ENCODE peak calls at places on chromosomes 2 and 18, in six cellular contexts. One of them, this sample, is unnamed.

GRCh38 chr2:144358979-144359541 is 160.9 kb downstream of the ZEB2 start:
- DNase-seq in GM23248: peak; percentile 80
- DNase-seq in GM23338: no peak
- DNase-seq in CD8-positive, alpha-beta memory T cell: no peak
- DNase-seq in colonic mucosa: no peak
- DNase-seq in CD8-positive, alpha-beta T cell: no peak
- DNase-seq in this sample: peak; percentile 49

GRCh38 chr2:24749069-24749691 is 44.0 kb downstream of the PTRHD1 start:
- DNase-seq in CD8-positive, alpha-beta memory T cell: no peak
- DNase-seq in colonic mucosa: no peak
- DNase-seq in CD8-positive, alpha-beta T cell: no peak
- DNase-seq in GM23248: no peak
- DNase-seq in GM23338: peak; percentile 59
- DNase-seq in this sample: no peak

GRCh38 chr18:8283901-8284585 is 325.2 kb upstream of the RAB12 start:
- DNase-seq in GM23248: peak; percentile 57
- DNase-seq in CD8-positive, alpha-beta memory T cell: no peak
- DNase-seq in colonic mucosa: no peak
- DNase-seq in GM23338: no peak
- DNase-seq in CD8-positive, alpha-beta T cell: no peak
- DNase-seq in this sample: no peak

GRCh38 chr18:25310045-25310444 is 41.9 kb downstream of the ZNF521 start:
- DNase-seq in colonic mucosa: no peak
- DNase-seq in GM23338: peak; percentile 68
- DNase-seq in CD8-positive, alpha-beta T cell: no peak
- DNase-seq in GM23248: peak; percentile 69
- DNase-seq in CD8-positive, alpha-beta memory T cell: no peak
- DNase-seq in this sample: no peak

GRCh38 chr2:11866358-11867335 is 120.2 kb downstream of the LPIN1 start:
- DNase-seq in CD8-positive, alpha-beta memory T cell: no peak
- DNase-seq in colonic mucosa: peak; percentile 6
- DNase-seq in GM23338: no peak
- DNase-seq in CD8-positive, alpha-beta T cell: no peak
- DNase-seq in GM23248: no peak
- DNase-seq in this sample: no peak

GRCh38 chr2:208142925-208143799 is 2.8 kb downstream of the CRYGB start:
- DNase-seq in CD8-positive, alpha-beta memory T cell: no peak
- DNase-seq in CD8-positive, alpha-beta T cell: no peak
- DNase-seq in colonic mucosa: no peak
- DNase-seq in GM23338: peak; percentile 73
- DNase-seq in GM23248: no peak
- DNase-seq in this sample: no peak

GRCh38 chr2:40410695-40411094 is 41.2 kb downstream of the SLC8A1 start:
- DNase-seq in GM23338: no peak
- DNase-seq in CD8-positive, alpha-beta memory T cell: no peak
- DNase-seq in colonic mucosa: no peak
- DNase-seq in GM23248: no peak
- DNase-seq in CD8-positive, alpha-beta T cell: no peak
- DNase-seq in this sample: no peak

GRCh38 chr2:121837596-121837995 is 82.1 kb downstream of the TSN start:
- DNase-seq in CD8-positive, alpha-beta memory T cell: no peak
- DNase-seq in GM23338: no peak
- DNase-seq in colonic mucosa: no peak
- DNase-seq in GM23248: peak; percentile 25
- DNase-seq in CD8-positive, alpha-beta T cell: no peak
- DNase-seq in this sample: no peak

GRCh38 chr2:166449439-166449838 is 44.6 kb downstream of the SCN7A start:
- DNase-seq in CD8-positive, alpha-beta T cell: no peak
- DNase-seq in GM23338: no peak
- DNase-seq in colonic mucosa: no peak
- DNase-seq in CD8-positive, alpha-beta memory T cell: no peak
- DNase-seq in GM23248: no peak
- DNase-seq in this sample: no peak

GRCh38 chr2:190365499-190366204 is 22.3 kb downstream of the INPP1 start:
- DNase-seq in GM23338: no peak
- DNase-seq in CD8-positive, alpha-beta memory T cell: no peak
- DNase-seq in colonic mucosa: no peak
- DNase-seq in CD8-positive, alpha-beta T cell: no peak
- DNase-seq in GM23248: no peak
- DNase-seq in this sample: no peak

GRCh38 chr2:214896287-214896686 is 86.8 kb upstream of the BARD1 start:
- DNase-seq in GM23248: no peak
- DNase-seq in CD8-positive, alpha-beta T cell: no peak
- DNase-seq in colonic mucosa: no peak
- DNase-seq in CD8-positive, alpha-beta memory T cell: no peak
- DNase-seq in GM23338: no peak
- DNase-seq in this sample: no peak

GRCh38 chr2:154233231-154233630 is 361.5 kb downstream of the GALNT13 start:
- DNase-seq in CD8-positive, alpha-beta memory T cell: no peak
- DNase-seq in GM23248: no peak
- DNase-seq in GM23338: no peak
- DNase-seq in colonic mucosa: no peak
- DNase-seq in CD8-positive, alpha-beta T cell: no peak
- DNase-seq in this sample: no peak

GRCh38 chr2:185279999-185280398 is 458.6 kb upstream of the FSIP2 start:
- DNase-seq in colonic mucosa: no peak
- DNase-seq in GM23248: peak; percentile 33
- DNase-seq in CD8-positive, alpha-beta memory T cell: no peak
- DNase-seq in GM23338: peak; percentile 43
- DNase-seq in CD8-positive, alpha-beta T cell: no peak
- DNase-seq in this sample: peak; percentile 47

GRCh38 chr2:209519911-209520310 is 96.1 kb downstream of the MAP2 start:
- DNase-seq in colonic mucosa: no peak
- DNase-seq in GM23248: no peak
- DNase-seq in CD8-positive, alpha-beta memory T cell: no peak
- DNase-seq in CD8-positive, alpha-beta T cell: no peak
- DNase-seq in GM23338: peak; percentile 30
- DNase-seq in this sample: no peak

GRCh38 chr18:77671456-77672167 is 422.0 kb downstream of the GALR1 start:
- DNase-seq in colonic mucosa: no peak
- DNase-seq in CD8-positive, alpha-beta T cell: no peak
- DNase-seq in CD8-positive, alpha-beta memory T cell: no peak
- DNase-seq in GM23248: no peak
- DNase-seq in GM23338: peak; percentile 36
- DNase-seq in this sample: no peak

GRCh38 chr2:54191361-54192130 is 64.5 kb downstream of the TSPYL6 start:
- DNase-seq in GM23338: no peak
- DNase-seq in CD8-positive, alpha-beta memory T cell: no peak
- DNase-seq in colonic mucosa: no peak
- DNase-seq in CD8-positive, alpha-beta T cell: no peak
- DNase-seq in GM23248: peak; percentile 13
- DNase-seq in this sample: no peak

GRCh38 chr2:56522605-56523089 is 338.9 kb downstream of the CCDC85A start:
- DNase-seq in CD8-positive, alpha-beta T cell: no peak
- DNase-seq in GM23248: peak; percentile 45
- DNase-seq in GM23338: no peak
- DNase-seq in colonic mucosa: no peak
- DNase-seq in CD8-positive, alpha-beta memory T cell: no peak
- DNase-seq in this sample: no peak

GRCh38 chr2:74577448-74577847 is 22.9 kb downstream of the DOK1 start:
- DNase-seq in GM23248: peak; percentile 68
- DNase-seq in colonic mucosa: no peak
- DNase-seq in CD8-positive, alpha-beta memory T cell: no peak
- DNase-seq in GM23338: no peak
- DNase-seq in CD8-positive, alpha-beta T cell: no peak
- DNase-seq in this sample: no peak

GRCh38 chr18:47716632-47717185 is 213.8 kb downstream of the SMAD2 start:
- DNase-seq in CD8-positive, alpha-beta memory T cell: no peak
- DNase-seq in colonic mucosa: peak; percentile 69
- DNase-seq in GM23338: no peak
- DNase-seq in GM23248: no peak
- DNase-seq in CD8-positive, alpha-beta T cell: no peak
- DNase-seq in this sample: no peak

GRCh38 chr2:8234757-8235374 is 447.0 kb upstream of the ID2 start:
- DNase-seq in GM23248: no peak
- DNase-seq in CD8-positive, alpha-beta memory T cell: no peak
- DNase-seq in colonic mucosa: no peak
- DNase-seq in GM23338: no peak
- DNase-seq in CD8-positive, alpha-beta T cell: no peak
- DNase-seq in this sample: no peak

GRCh38 chr2:119864318-119864717 is 104.6 kb downstream of the PTPN4 start:
- DNase-seq in colonic mucosa: no peak
- DNase-seq in CD8-positive, alpha-beta T cell: no peak
- DNase-seq in GM23338: no peak
- DNase-seq in GM23248: no peak
- DNase-seq in CD8-positive, alpha-beta memory T cell: no peak
- DNase-seq in this sample: peak; percentile 8

GRCh38 chr2:8252997-8253694 is 428.7 kb upstream of the ID2 start:
- DNase-seq in GM23248: no peak
- DNase-seq in CD8-positive, alpha-beta memory T cell: no peak
- DNase-seq in CD8-positive, alpha-beta T cell: no peak
- DNase-seq in colonic mucosa: no peak
- DNase-seq in GM23338: no peak
- DNase-seq in this sample: peak; percentile 23

GRCh38 chr2:164763431-164763830 is 78.2 kb downstream of the COBLL1 start:
- DNase-seq in GM23248: no peak
- DNase-seq in colonic mucosa: no peak
- DNase-seq in CD8-positive, alpha-beta memory T cell: no peak
- DNase-seq in CD8-positive, alpha-beta T cell: no peak
- DNase-seq in GM23338: no peak
- DNase-seq in this sample: no peak

GRCh38 chr2:77443076-77443475 is 79.1 kb downstream of the LRRTM4 start:
- DNase-seq in GM23338: no peak
- DNase-seq in colonic mucosa: no peak
- DNase-seq in CD8-positive, alpha-beta T cell: no peak
- DNase-seq in GM23248: no peak
- DNase-seq in CD8-positive, alpha-beta memory T cell: no peak
- DNase-seq in this sample: no peak

GRCh38 chr2:181751266-181752030 is 71.1 kb upstream of the NEUROD1 start:
- DNase-seq in colonic mucosa: no peak
- DNase-seq in CD8-positive, alpha-beta memory T cell: no peak
- DNase-seq in GM23248: no peak
- DNase-seq in GM23338: no peak
- DNase-seq in CD8-positive, alpha-beta T cell: no peak
- DNase-seq in this sample: peak; percentile 73

GRCh38 chr2:68134554-68134953 is 23.1 kb upstream of the PNO1 start:
- DNase-seq in CD8-positive, alpha-beta T cell: no peak
- DNase-seq in CD8-positive, alpha-beta memory T cell: no peak
- DNase-seq in GM23338: no peak
- DNase-seq in GM23248: no peak
- DNase-seq in colonic mucosa: peak; percentile 36
- DNase-seq in this sample: no peak

GRCh38 chr2:236345081-236345714 is 81.0 kb upstream of the ASB18 start:
- DNase-seq in colonic mucosa: no peak
- DNase-seq in CD8-positive, alpha-beta T cell: no peak
- DNase-seq in CD8-positive, alpha-beta memory T cell: no peak
- DNase-seq in GM23338: no peak
- DNase-seq in GM23248: no peak
- DNase-seq in this sample: no peak

GRCh38 chr2:117933884-117934354 is 80.0 kb downstream of the CCDC93 start:
- DNase-seq in colonic mucosa: no peak
- DNase-seq in CD8-positive, alpha-beta T cell: no peak
- DNase-seq in CD8-positive, alpha-beta memory T cell: no peak
- DNase-seq in GM23338: peak; percentile 2
- DNase-seq in GM23248: no peak
- DNase-seq in this sample: no peak

GRCh38 chr2:25197336-25198208 is 29.2 kb upstream of the POMC start:
- DNase-seq in GM23338: peak; percentile 39
- DNase-seq in CD8-positive, alpha-beta T cell: no peak
- DNase-seq in GM23248: peak; percentile 25
- DNase-seq in CD8-positive, alpha-beta memory T cell: no peak
- DNase-seq in colonic mucosa: no peak
- DNase-seq in this sample: no peak

GRCh38 chr2:181153886-181154285 is 173.5 kb downstream of the UBE2E3 start:
- DNase-seq in CD8-positive, alpha-beta T cell: no peak
- DNase-seq in GM23338: no peak
- DNase-seq in CD8-positive, alpha-beta memory T cell: no peak
- DNase-seq in GM23248: no peak
- DNase-seq in colonic mucosa: no peak
- DNase-seq in this sample: no peak

GRCh38 chr2:69620870-69621269 is 22.7 kb downstream of the AAK1 start:
- DNase-seq in GM23248: no peak
- DNase-seq in CD8-positive, alpha-beta T cell: no peak
- DNase-seq in CD8-positive, alpha-beta memory T cell: no peak
- DNase-seq in GM23338: no peak
- DNase-seq in colonic mucosa: no peak
- DNase-seq in this sample: no peak
- H3K27ac ChIP-seq in GM23248: no peak overlapping the region
- H3K27ac ChIP-seq in CD8-positive, alpha-beta T cell: no peak overlapping the region
- H3K27ac ChIP-seq in CD8-positive, alpha-beta memory T cell: no peak overlapping the region
- H3K27ac ChIP-seq in GM23338: no peak overlapping the region
- H3K27ac ChIP-seq in colonic mucosa: no peak overlapping the region
- H3K27ac ChIP-seq in this sample: no peak overlapping the region

GRCh38 chr2:228527481-228527880 is 346.0 kb upstream of the SPHKAP start:
- DNase-seq in GM23248: no peak
- DNase-seq in colonic mucosa: no peak
- DNase-seq in CD8-positive, alpha-beta memory T cell: no peak
- DNase-seq in GM23338: no peak
- DNase-seq in CD8-positive, alpha-beta T cell: no peak
- DNase-seq in this sample: no peak
- H3K27ac ChIP-seq in GM23248: no peak overlapping the region
- H3K27ac ChIP-seq in colonic mucosa: no peak overlapping the region
- H3K27ac ChIP-seq in CD8-positive, alpha-beta memory T cell: no peak overlapping the region
- H3K27ac ChIP-seq in GM23338: no peak overlapping the region
- H3K27ac ChIP-seq in CD8-positive, alpha-beta T cell: no peak overlapping the region
- H3K27ac ChIP-seq in this sample: no peak overlapping the region

DNA sequence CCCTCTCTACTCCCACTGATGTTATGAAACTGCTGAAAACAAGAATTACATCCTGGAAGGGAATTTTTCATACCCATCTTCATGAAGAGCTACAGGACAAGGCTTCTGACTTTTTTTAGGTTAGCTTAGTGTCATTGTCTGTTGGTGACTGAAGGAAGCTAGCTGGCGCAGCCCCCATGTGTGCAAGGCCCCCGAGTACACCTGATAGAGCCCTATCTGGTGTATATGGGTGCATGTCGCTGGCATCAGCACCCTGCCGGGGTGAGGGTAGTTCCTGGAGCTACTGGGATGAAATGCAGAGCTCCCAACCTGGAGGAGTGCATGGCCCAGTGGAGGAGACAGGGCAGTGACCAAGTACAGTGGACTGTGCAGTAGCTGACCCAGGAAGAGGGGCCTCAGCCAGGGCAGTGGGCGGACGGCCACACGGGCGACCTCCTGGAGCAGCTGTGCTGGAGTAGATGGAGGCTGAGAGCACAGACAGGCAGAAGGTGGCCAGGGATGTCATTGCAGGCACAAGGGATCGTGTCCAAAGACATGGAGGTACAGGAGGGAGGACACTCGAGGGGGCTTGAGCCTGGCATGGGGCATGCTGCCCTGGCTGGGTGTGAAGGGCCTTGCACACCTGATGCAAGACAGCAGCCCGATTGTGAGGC is 12.1 kb downstream of the IMPA2 start:
- DNase-seq in GM23338: no peak
- DNase-seq in GM23248: no peak
- DNase-seq in CD8-positive, alpha-beta memory T cell: no peak
- DNase-seq in colonic mucosa: no peak
- DNase-seq in CD8-positive, alpha-beta T cell: no peak
- DNase-seq in this sample: no peak
- H3K27ac ChIP-seq in GM23338: no peak overlapping the region
- H3K27ac ChIP-seq in GM23248: peak overlapping the region; percentile 79
- H3K27ac ChIP-seq in CD8-positive, alpha-beta memory T cell: no peak overlapping the region
- H3K27ac ChIP-seq in colonic mucosa: peak overlapping the region; percentile 60
- H3K27ac ChIP-seq in CD8-positive, alpha-beta T cell: no peak overlapping the region
- H3K27ac ChIP-seq in this sample: no peak overlapping the region

DNA sequence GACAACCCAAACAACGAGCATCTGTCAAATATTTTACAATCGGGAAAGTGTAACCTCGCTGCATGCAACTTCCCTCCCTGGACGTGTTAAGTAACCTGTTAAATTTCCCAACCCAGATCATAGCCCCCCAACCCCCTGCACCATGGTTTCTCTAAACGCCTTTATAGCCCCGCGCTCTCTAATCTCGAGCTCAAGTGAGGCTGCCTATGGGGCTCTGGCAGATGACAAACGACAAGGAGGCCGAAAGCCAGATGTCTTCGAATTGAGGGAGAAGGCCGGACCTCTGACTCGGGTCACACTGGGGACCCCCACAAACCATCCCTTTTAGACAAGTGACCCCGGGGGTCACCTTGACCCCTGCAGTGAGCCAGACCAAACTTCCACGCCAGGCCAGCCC is 526 bp downstream of the COX7A2L start:
- DNase-seq in GM23338: no peak
- DNase-seq in GM23248: peak; percentile 51
- DNase-seq in CD8-positive, alpha-beta memory T cell: no peak
- DNase-seq in CD8-positive, alpha-beta T cell: no peak
- DNase-seq in colonic mucosa: no peak
- DNase-seq in this sample: no peak
- H3K27ac ChIP-seq in GM23338: no peak overlapping the region
- H3K27ac ChIP-seq in GM23248: peak overlapping the region; percentile 93
- H3K27ac ChIP-seq in CD8-positive, alpha-beta memory T cell: peak overlapping the region; percentile 94
- H3K27ac ChIP-seq in CD8-positive, alpha-beta T cell: peak overlapping the region; percentile 96
- H3K27ac ChIP-seq in colonic mucosa: peak overlapping the region; percentile 94
- H3K27ac ChIP-seq in this sample: peak overlapping the region; percentile 76